ENCODE peak calls at places on chromosomes 11 and 22, in six cellular contexts. One of them, this sample, is unnamed.

GRCh38 chr11:35893796-35894475 is 49.9 kb upstream of the LDLRAD3 start:
- DNase-seq in lower lobe of right lung: no peak
- DNase-seq in cardiac fibroblast: peak
- DNase-seq in dorsolateral prefrontal cortex: no peak
- DNase-seq in left lung: no peak
- DNase-seq in PC-9: peak
- DNase-seq in this sample: no peak

GRCh38 chr11:111829185-111829968 is 42.0 kb downstream of the ALG9 start:
- DNase-seq in dorsolateral prefrontal cortex: no peak
- DNase-seq in PC-9: no peak
- DNase-seq in left lung: no peak
- DNase-seq in lower lobe of right lung: no peak
- DNase-seq in cardiac fibroblast: no peak
- DNase-seq in this sample: no peak

GRCh38 chr11:16126361-16126760 is 230.0 kb downstream of the SOX6 start:
- DNase-seq in dorsolateral prefrontal cortex: no peak
- DNase-seq in left lung: no peak
- DNase-seq in PC-9: no peak
- DNase-seq in cardiac fibroblast: peak
- DNase-seq in lower lobe of right lung: no peak
- DNase-seq in this sample: peak

GRCh38 chr22:29146771-29147170 is 58.9 kb upstream of the EMID1 start:
- DNase-seq in cardiac fibroblast: no peak
- DNase-seq in lower lobe of right lung: no peak
- DNase-seq in dorsolateral prefrontal cortex: no peak
- DNase-seq in left lung: no peak
- DNase-seq in PC-9: no peak
- DNase-seq in this sample: no peak

GRCh38 chr22:35592418-35592967 is 24.6 kb downstream of the MB start:
- DNase-seq in lower lobe of right lung: no peak
- DNase-seq in dorsolateral prefrontal cortex: no peak
- DNase-seq in cardiac fibroblast: no peak
- DNase-seq in left lung: peak
- DNase-seq in PC-9: no peak
- DNase-seq in this sample: no peak

GRCh38 chr11:134752526-134752925 is 340.5 kb upstream of the B3GAT1 start:
- DNase-seq in dorsolateral prefrontal cortex: no peak
- DNase-seq in PC-9: no peak
- DNase-seq in cardiac fibroblast: no peak
- DNase-seq in left lung: no peak
- DNase-seq in lower lobe of right lung: no peak
- DNase-seq in this sample: no peak

GRCh38 chr11:45145421-45146071 is 893 bp upstream of the PRDM11 start:
- DNase-seq in left lung: no peak
- DNase-seq in dorsolateral prefrontal cortex: no peak
- DNase-seq in cardiac fibroblast: peak
- DNase-seq in lower lobe of right lung: no peak
- DNase-seq in PC-9: no peak
- DNase-seq in this sample: no peak

GRCh38 chr11:124934862-124935547 is 842 bp downstream of the HEPACAM start:
- DNase-seq in left lung: no peak
- DNase-seq in lower lobe of right lung: no peak
- DNase-seq in cardiac fibroblast: peak
- DNase-seq in dorsolateral prefrontal cortex: no peak
- DNase-seq in PC-9: no peak
- DNase-seq in this sample: no peak

GRCh38 chr11:20293531-20293930 is 70.0 kb upstream of the HTATIP2 start:
- DNase-seq in cardiac fibroblast: no peak
- DNase-seq in left lung: no peak
- DNase-seq in PC-9: no peak
- DNase-seq in lower lobe of right lung: no peak
- DNase-seq in dorsolateral prefrontal cortex: no peak
- DNase-seq in this sample: no peak

GRCh38 chr11:75996523-75997272 is 181.7 kb downstream of the UVRAG start:
- DNase-seq in left lung: no peak
- DNase-seq in cardiac fibroblast: no peak
- DNase-seq in PC-9: no peak
- DNase-seq in dorsolateral prefrontal cortex: no peak
- DNase-seq in lower lobe of right lung: no peak
- DNase-seq in this sample: no peak

GRCh38 chr11:79794484-79795393 is 353.9 kb upstream of the TENM4 start:
- DNase-seq in cardiac fibroblast: no peak
- DNase-seq in lower lobe of right lung: no peak
- DNase-seq in dorsolateral prefrontal cortex: no peak
- DNase-seq in PC-9: no peak
- DNase-seq in left lung: no peak
- DNase-seq in this sample: no peak

GRCh38 chr11:15038963-15039362 is 34.4 kb upstream of the CALCB start:
- DNase-seq in left lung: no peak
- DNase-seq in dorsolateral prefrontal cortex: no peak
- DNase-seq in cardiac fibroblast: peak
- DNase-seq in PC-9: no peak
- DNase-seq in lower lobe of right lung: no peak
- DNase-seq in this sample: peak

GRCh38 chr11:70270877-70271634 is 566 bp downstream of the PPFIA1 start:
- DNase-seq in cardiac fibroblast: peak
- DNase-seq in PC-9: peak
- DNase-seq in left lung: peak
- DNase-seq in dorsolateral prefrontal cortex: peak
- DNase-seq in lower lobe of right lung: peak
- DNase-seq in this sample: peak

GRCh38 chr22:36327922-36328551 is 59.7 kb downstream of the MYH9 start:
- DNase-seq in cardiac fibroblast: peak
- DNase-seq in dorsolateral prefrontal cortex: no peak
- DNase-seq in lower lobe of right lung: no peak
- DNase-seq in PC-9: no peak
- DNase-seq in left lung: no peak
- DNase-seq in this sample: no peak

GRCh38 chr11:118715245-118715807 is 35.9 kb upstream of the TREH start:
- DNase-seq in left lung: no peak
- DNase-seq in lower lobe of right lung: no peak
- DNase-seq in dorsolateral prefrontal cortex: no peak
- DNase-seq in cardiac fibroblast: peak
- DNase-seq in PC-9: no peak
- DNase-seq in this sample: no peak

GRCh38 chr11:71139516-71140205 is 112.7 kb downstream of the SHANK2 start:
- DNase-seq in PC-9: no peak
- DNase-seq in dorsolateral prefrontal cortex: peak
- DNase-seq in left lung: no peak
- DNase-seq in lower lobe of right lung: peak
- DNase-seq in cardiac fibroblast: peak
- DNase-seq in this sample: no peak

GRCh38 chr11:35088676-35089075 is 50.3 kb upstream of the CD44 start:
- DNase-seq in cardiac fibroblast: no peak
- DNase-seq in left lung: no peak
- DNase-seq in dorsolateral prefrontal cortex: no peak
- DNase-seq in lower lobe of right lung: no peak
- DNase-seq in PC-9: no peak
- DNase-seq in this sample: no peak

GRCh38 chr22:37358917-37359316 is 68.4 kb downstream of the ELFN2 start:
- DNase-seq in left lung: no peak
- DNase-seq in dorsolateral prefrontal cortex: no peak
- DNase-seq in lower lobe of right lung: no peak
- DNase-seq in cardiac fibroblast: no peak
- DNase-seq in PC-9: no peak
- DNase-seq in this sample: no peak

GRCh38 chr11:66850235-66850587 is 6.7 kb upstream of the LRFN4 start:
- DNase-seq in lower lobe of right lung: no peak
- DNase-seq in PC-9: no peak
- DNase-seq in dorsolateral prefrontal cortex: no peak
- DNase-seq in left lung: no peak
- DNase-seq in cardiac fibroblast: no peak
- DNase-seq in this sample: peak

GRCh38 chr22:17587631-17588030 is 24.3 kb downstream of the SLC25A18 start:
- DNase-seq in lower lobe of right lung: no peak
- DNase-seq in dorsolateral prefrontal cortex: no peak
- DNase-seq in left lung: no peak
- DNase-seq in cardiac fibroblast: no peak
- DNase-seq in PC-9: no peak
- DNase-seq in this sample: no peak

DNA sequence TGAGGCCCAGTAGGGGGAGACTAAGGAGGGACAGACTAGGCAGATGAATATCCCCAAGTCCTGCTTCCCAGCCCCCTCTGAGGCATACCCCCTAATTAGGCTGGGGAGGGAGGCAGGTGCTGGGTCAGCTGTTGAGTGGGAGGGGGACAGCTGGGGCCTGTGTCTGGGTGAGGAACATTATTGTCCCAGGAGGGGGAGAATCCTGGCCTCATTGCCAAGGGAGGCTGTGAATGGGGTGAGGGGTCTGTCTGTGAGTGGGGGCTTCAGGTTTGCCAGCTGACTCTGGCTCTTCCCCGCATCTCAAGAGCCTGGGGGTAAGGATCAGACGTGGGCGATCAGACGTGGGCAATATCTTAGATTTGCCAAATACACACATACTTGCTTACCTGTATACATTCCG is 2.1 kb downstream of the INPPL1 start:
- DNase-seq in lower lobe of right lung: no peak
- DNase-seq in PC-9: no peak
- DNase-seq in dorsolateral prefrontal cortex: no peak
- DNase-seq in left lung: no peak
- DNase-seq in cardiac fibroblast: no peak
- DNase-seq in this sample: no peak
- H3K4me3 ChIP-seq in lower lobe of right lung: no peak
- H3K4me3 ChIP-seq in PC-9: no peak
- H3K4me3 ChIP-seq in dorsolateral prefrontal cortex: no peak
- H3K4me3 ChIP-seq in left lung: no peak
- H3K4me3 ChIP-seq in cardiac fibroblast: no peak
- H3K4me3 ChIP-seq in this sample: no peak

DNA sequence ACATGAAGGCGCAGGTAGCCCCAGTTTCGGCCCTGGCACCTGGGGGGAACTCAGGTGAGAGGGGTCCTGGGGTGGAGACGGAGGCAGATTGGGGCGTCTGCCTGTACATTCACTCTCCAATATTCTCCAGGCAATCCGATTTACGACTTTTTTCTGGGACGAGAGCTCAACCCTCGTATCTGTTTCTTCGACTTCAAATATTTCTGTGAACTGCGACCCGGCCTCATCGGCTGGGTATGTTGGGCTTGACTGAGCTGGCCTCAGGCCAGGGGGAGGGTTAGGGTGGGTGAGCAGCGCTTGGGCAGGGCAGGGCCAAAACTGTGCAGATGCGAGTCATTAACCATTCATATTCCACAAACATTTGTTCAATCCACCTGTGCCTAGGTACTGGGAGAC is 1.7 kb downstream of the TM7SF2 start:
- DNase-seq in dorsolateral prefrontal cortex: no peak
- DNase-seq in cardiac fibroblast: no peak
- DNase-seq in PC-9: peak
- DNase-seq in left lung: no peak
- DNase-seq in lower lobe of right lung: no peak
- DNase-seq in this sample: peak
- H3K4me3 ChIP-seq in dorsolateral prefrontal cortex: peak
- H3K4me3 ChIP-seq in cardiac fibroblast: peak
- H3K4me3 ChIP-seq in PC-9: peak
- H3K4me3 ChIP-seq in left lung: peak
- H3K4me3 ChIP-seq in lower lobe of right lung: peak
- H3K4me3 ChIP-seq in this sample: peak

GRCh38 chr11:62854013-62854824 is 14.8 kb upstream of the WDR74 start:
- DNase-seq in lower lobe of right lung: no peak
- DNase-seq in cardiac fibroblast: no peak
- DNase-seq in PC-9: no peak
- DNase-seq in left lung: no peak
- DNase-seq in dorsolateral prefrontal cortex: no peak
- DNase-seq in this sample: no peak

GRCh38 chr11:62852523-62853188 is 13.3 kb upstream of the WDR74 start:
- DNase-seq in lower lobe of right lung: no peak
- DNase-seq in dorsolateral prefrontal cortex: no peak
- DNase-seq in left lung: no peak
- DNase-seq in PC-9: no peak
- DNase-seq in cardiac fibroblast: no peak
- DNase-seq in this sample: no peak

GRCh38 chr11:62854825-62855570 is 15.6 kb upstream of the WDR74 start:
- DNase-seq in PC-9: no peak
- DNase-seq in left lung: no peak
- DNase-seq in cardiac fibroblast: no peak
- DNase-seq in dorsolateral prefrontal cortex: no peak
- DNase-seq in lower lobe of right lung: no peak
- DNase-seq in this sample: no peak

GRCh38 chr11:62851807-62852522 is 12.6 kb upstream of the WDR74 start:
- DNase-seq in lower lobe of right lung: no peak
- DNase-seq in dorsolateral prefrontal cortex: no peak
- DNase-seq in PC-9: no peak
- DNase-seq in cardiac fibroblast: no peak
- DNase-seq in left lung: no peak
- DNase-seq in this sample: no peak

GRCh38 chr11:62853279-62853965 is 14.0 kb upstream of the WDR74 start:
- DNase-seq in lower lobe of right lung: no peak
- DNase-seq in left lung: no peak
- DNase-seq in cardiac fibroblast: no peak
- DNase-seq in dorsolateral prefrontal cortex: no peak
- DNase-seq in PC-9: no peak
- DNase-seq in this sample: no peak
- H3K4me3 ChIP-seq in lower lobe of right lung: peak
- H3K4me3 ChIP-seq in left lung: peak
- H3K4me3 ChIP-seq in cardiac fibroblast: no peak
- H3K4me3 ChIP-seq in dorsolateral prefrontal cortex: no peak
- H3K4me3 ChIP-seq in PC-9: peak
- H3K4me3 ChIP-seq in this sample: peak

DNA sequence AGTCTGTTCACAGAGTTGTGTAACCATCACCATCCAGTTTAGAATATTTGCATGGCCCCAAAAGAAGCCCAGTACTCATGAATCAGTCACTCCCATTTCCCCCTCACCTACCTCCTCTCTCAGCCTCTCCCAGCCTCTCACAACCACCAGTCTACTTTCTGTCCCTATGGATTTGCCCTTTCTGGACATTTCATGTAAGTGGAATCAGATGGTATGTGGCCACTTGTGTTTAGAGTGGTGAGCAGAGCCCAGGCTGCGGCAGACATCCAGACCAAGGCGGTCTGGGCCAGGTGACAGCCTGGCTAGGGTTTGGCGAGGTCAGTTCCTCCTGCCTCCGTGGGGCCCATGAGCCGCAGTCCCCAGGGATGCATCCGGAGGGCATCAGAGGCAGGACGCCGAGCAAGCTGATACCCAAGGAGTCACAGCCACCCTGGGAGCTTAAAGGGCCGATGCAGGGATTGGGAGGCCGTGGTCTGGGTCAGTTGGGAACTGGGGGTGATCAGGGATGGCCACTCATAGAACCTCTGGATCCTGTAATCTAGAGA is 53.3 kb upstream of the CLDN5 start:
- DNase-seq in dorsolateral prefrontal cortex: no peak
- DNase-seq in left lung: no peak
- DNase-seq in cardiac fibroblast: no peak
- DNase-seq in lower lobe of right lung: no peak
- DNase-seq in PC-9: no peak
- DNase-seq in this sample: no peak
- H3K4me3 ChIP-seq in dorsolateral prefrontal cortex: no peak
- H3K4me3 ChIP-seq in left lung: no peak
- H3K4me3 ChIP-seq in cardiac fibroblast: no peak
- H3K4me3 ChIP-seq in lower lobe of right lung: no peak
- H3K4me3 ChIP-seq in PC-9: no peak
- H3K4me3 ChIP-seq in this sample: no peak